ENCODE peak calls at places on chromosomes 4 and X, in four cellular contexts. V is IMR-90, E is breast epithelium, A is Peyer's patch. C is an unnamed sample.

GRCh38 chr4:75235359-75235951 is 278.7 kb downstream of the RCHY1 start:
- DNase-seq in V (no peak), E (no peak), A (no peak), C (no peak)

GRCh38 chr4:74545488-74545887 is 100.6 kb downstream of the AREG start:
- DNase-seq in V (no peak), E (no peak), A (no peak), C (no peak)

GRCh38 chr4:81919238-81919637 is 447.5 kb upstream of the RASGEF1B start:
- DNase-seq in V (peak; percentile 1), E (no peak), A (no peak), C (no peak)

GRCh38 chr4:155161357-155161756 is 47.1 kb upstream of the NPY2R start:
- DNase-seq in V (no peak), E (no peak), A (no peak), C (no peak)

GRCh38 chr4:150583287-150584197 is 1.6 kb downstream of the MAB21L2 start:
- DNase-seq in V (peak; percentile 47), E (no peak), A (peak; percentile 48), C (peak; percentile 13)

GRCh38 chr4:146053901-146054300 is 115.3 kb upstream of the ZNF827 start:
- DNase-seq in V (peak; percentile 11), E (no peak), A (no peak), C (no peak)

GRCh38 chr4:18021470-18021719 is 160 bp downstream of the LCORL start:
- DNase-seq in V (peak; percentile 20), E (no peak), A (no peak), C (no peak)

GRCh38 chrX:149074429-149074828 is 430.7 kb downstream of the IDS start:
- DNase-seq in V (no peak), E (no peak), A (no peak), C (peak; percentile 2)

GRCh38 chr4:911871-912490 is 20.1 kb downstream of the GAK start:
- DNase-seq in V (no peak), E (no peak), A (no peak), C (no peak)

GRCh38 chrX:153861147-153861546 is 24.8 kb downstream of the L1CAM start:
- DNase-seq in V (no peak), E (no peak), A (no peak), C (no peak)

GRCh38 chrX:103343105-103343504 is 13.1 kb downstream of the TCEAL7 start:
- DNase-seq in V (peak; percentile 55), E (no peak), A (peak; percentile 68), C (no peak)

GRCh38 chr4:22877653-22878052 is 184.9 kb downstream of the GBA3 start:
- DNase-seq in V (no peak), E (no peak), A (no peak), C (no peak)

GRCh38 chrX:13432376-13432775 is 112.5 kb upstream of the ATXN3L start:
- DNase-seq in V (peak; percentile 98), E (no peak), A (no peak), C (peak; percentile 53)

GRCh38 chr4:139696491-139696890 is 30.9 kb downstream of the MGST2 start:
- DNase-seq in V (no peak), E (no peak), A (no peak), C (no peak)

GRCh38 chrX:93673056-93673868 is at the start of gene NAP1L3:
- DNase-seq in V (peak; percentile 44), E (no peak), A (peak; percentile 48), C (peak; percentile 28)

GRCh38 chr4:125303058-125303457 is 11.7 kb upstream of the FAT4 start:
- DNase-seq in V (peak; percentile 77), E (no peak), A (no peak), C (no peak)

GRCh38 chr4:96833831-96834230 is 993.9 kb downstream of the PDHA2 start:
- DNase-seq in V (no peak), E (no peak), A (no peak), C (no peak)

GRCh38 chrX:72569786-72570185 is 2.9 kb downstream of the HDAC8 start:
- DNase-seq in V (peak; percentile 86), E (no peak), A (no peak), C (no peak)

GRCh38 chrX:7028246-7028645 is 119.3 kb upstream of the STS start:
- DNase-seq in V (peak; percentile 35), E (no peak), A (no peak), C (no peak)

GRCh38 chrX:138026211-138026610 is 460.3 kb downstream of the ZIC3 start:
- DNase-seq in V (no peak), E (no peak), A (no peak), C (no peak)

GRCh38 chrX:87663421-87663820 is 145.8 kb downstream of the KLHL4 start:
- DNase-seq in V (no peak), E (no peak), A (no peak), C (no peak)

GRCh38 chrX:120244735-120245498 is 5.7 kb upstream of the ZBTB33 start:
- DNase-seq in V (peak; percentile 71), E (peak; percentile 74), A (peak; percentile 80), C (peak; percentile 77)

GRCh38 chrX:30831082-30831481 is 58.0 kb downstream of the TAB3 start:
- DNase-seq in V (no peak), E (no peak), A (no peak), C (no peak)

GRCh38 chr4:149952101-149952500 is 126.1 kb upstream of the DCLK2 start:
- DNase-seq in V (no peak), E (no peak), A (no peak), C (no peak)

GRCh38 chr4:77465271-77465670 is 140.3 kb upstream of the CXCL13 start:
- DNase-seq in V (no peak), E (peak; percentile 53), A (peak; percentile 51), C (no peak)

GRCh38 chr4:16294455-16294854 is 68.2 kb upstream of the TAPT1 start:
- DNase-seq in V (peak; percentile 52), E (no peak), A (no peak), C (no peak)

GRCh38 chr4:37516057-37516775 is 170.0 kb downstream of the RELL1 start:
- DNase-seq in V (no peak), E (no peak), A (no peak), C (no peak)

GRCh38 chrX:110420771-110421498 is 62.3 kb downstream of the RTL9 start:
- DNase-seq in V (peak; percentile 34), E (no peak), A (no peak), C (no peak)

GRCh38 chr4:56506110-56506705 is 617 bp downstream of the ARL9 start:
- DNase-seq in V (no peak), E (no peak), A (no peak), C (no peak)

GRCh38 chrX:115968436-115969252 is 201.9 kb upstream of the AGTR2 start:
- DNase-seq in V (no peak), E (no peak), A (no peak), C (no peak)

GRCh38 chr4:3709846-3710441 is 56.2 kb upstream of the ADRA2C start:
- DNase-seq in V (no peak), E (no peak), A (no peak), C (no peak)

GRCh38 chr4:3712112-3712805 is 53.9 kb upstream of the ADRA2C start:
- DNase-seq in V (no peak), E (no peak), A (no peak), C (no peak)

GRCh38 chr4:3712936-3713335 is 53.2 kb upstream of the ADRA2C start:
- DNase-seq in V (no peak), E (no peak), A (no peak), C (no peak)

GRCh38 chr4:3710451-3711182 is 55.6 kb upstream of the ADRA2C start:
- DNase-seq in V (no peak), E (no peak), A (no peak), C (no peak)

GRCh38 chr4:3711183-3712111 is 54.7 kb upstream of the ADRA2C start:
- DNase-seq in V (no peak), E (no peak), A (no peak), C (no peak)
- TF ChIP-seq POLR2A in V (no peak), E (no peak), A (no peak), C (no peak)

GRCh38 chrX:43974076-43974475 is 886 bp upstream of the NDP start:
- DNase-seq in V (no peak), E (no peak), A (no peak), C (no peak)

GRCh38 chrX:43971966-43972961 is 926 bp downstream of the NDP start:
- DNase-seq in V (peak; percentile 39), E (no peak), A (no peak), C (no peak)

GRCh38 chrX:43974736-43975135 is 1.5 kb upstream of the NDP start:
- DNase-seq in V (no peak), E (no peak), A (no peak), C (no peak)

GRCh38 chrX:43975747-43976146 is 2.6 kb upstream of the NDP start:
- DNase-seq in V (no peak), E (no peak), A (no peak), C (no peak)

DNA sequence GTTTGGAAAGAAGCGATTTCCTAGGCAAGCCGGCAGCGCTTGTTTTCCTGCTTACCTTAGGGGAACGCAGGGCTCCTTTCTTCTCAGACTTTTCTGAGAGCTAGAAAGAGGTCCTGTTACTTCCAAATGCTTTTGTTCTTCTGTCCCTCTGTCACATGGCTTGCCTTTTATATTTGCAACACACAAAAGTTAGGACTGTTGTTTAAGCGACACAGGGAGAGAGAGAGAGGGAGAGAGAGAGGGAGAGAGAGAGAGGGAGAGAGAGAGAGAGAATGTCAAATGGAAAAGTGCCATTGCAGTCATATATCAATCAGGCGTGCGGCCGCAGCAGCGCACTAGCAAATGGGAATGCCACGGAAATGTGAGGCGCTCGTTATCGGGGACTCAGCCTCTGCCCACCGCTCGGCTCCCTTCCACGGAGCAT is at the start of gene NDP:
- DNase-seq in V (no peak), E (no peak), A (no peak), C (no peak)
- TF ChIP-seq POLR2A in V (no peak), E (no peak), A (no peak), C (no peak)

GRCh38 chrX:135383249-135383648 is 38.5 kb upstream of the SMIM10L2A start:
- DNase-seq in V (no peak), E (no peak), A (no peak), C (no peak)
- TF ChIP-seq POLR2A in V (no peak), E (no peak), A (no peak), C (no peak)

DNA sequence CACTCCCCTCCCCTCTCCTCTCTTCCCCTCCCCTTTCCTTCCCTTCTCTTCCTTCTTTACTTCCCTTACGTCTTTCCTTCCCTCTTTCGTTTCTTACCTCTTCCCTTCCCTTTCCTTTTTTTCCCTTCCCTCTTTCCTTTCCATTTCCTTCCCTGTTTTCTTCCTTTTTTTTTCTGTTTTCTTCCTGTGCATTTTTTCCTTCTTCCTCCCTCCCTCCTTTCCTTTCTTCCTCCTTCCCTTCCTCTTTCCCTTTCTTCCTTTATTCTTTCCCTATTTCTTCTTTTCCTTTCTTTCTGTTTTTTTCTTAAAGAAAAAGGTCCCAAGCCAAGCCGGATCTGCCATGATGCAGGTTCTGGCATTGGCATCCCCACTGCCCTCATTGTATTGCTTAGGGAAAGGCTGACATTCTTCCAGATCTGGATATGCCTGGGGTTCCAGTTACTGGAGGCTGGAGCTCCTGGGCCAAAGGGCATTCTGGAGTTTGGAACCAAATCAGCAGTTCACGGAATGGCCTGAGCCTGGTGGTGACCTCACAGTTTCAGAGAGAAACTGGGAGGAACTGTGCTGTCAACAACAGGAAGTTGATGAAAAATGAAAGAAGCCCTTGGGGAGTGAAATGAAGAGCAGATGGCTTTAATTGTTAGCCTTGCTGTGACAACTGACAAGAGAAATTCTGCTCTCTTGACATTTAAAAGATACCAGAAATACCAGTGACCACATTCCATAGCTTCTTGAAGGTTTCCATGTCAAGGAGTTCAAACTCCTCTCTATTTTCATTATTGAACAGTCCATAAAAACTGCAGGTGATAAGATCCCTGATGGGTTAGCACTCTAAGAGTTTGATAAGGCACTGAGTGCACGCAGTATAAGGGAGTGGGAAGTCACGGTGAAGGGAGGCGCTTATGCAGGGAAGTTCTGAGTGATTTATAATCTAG is 622.1 kb downstream of the SPRY1 start:
- DNase-seq in V (peak; percentile 37), E (no peak), A (peak; percentile 56), C (peak; percentile 61)
- TF ChIP-seq POLR2A in V (no peak), E (no peak), A (no peak), C (no peak)